ENCODE peak calls at places on chromosomes 6 and 20, in five cellular contexts. One of them, this sample, is unnamed.

GRCh38 chr6:133953634-133954415 is 801 bp downstream of the TBPL1 start:
- DNase-seq in BJ: no peak
- DNase-seq in uterus: no peak
- DNase-seq in RKO: peak
- DNase-seq in aorta: no peak
- DNase-seq in this sample: no peak

GRCh38 chr6:77403424-77403823 is 59.9 kb downstream of the HTR1B start:
- DNase-seq in BJ: peak
- DNase-seq in uterus: no peak
- DNase-seq in RKO: peak
- DNase-seq in aorta: no peak
- DNase-seq in this sample: no peak

GRCh38 chr6:56752534-56752933 is 109.8 kb upstream of the DST start:
- DNase-seq in BJ: no peak
- DNase-seq in uterus: no peak
- DNase-seq in RKO: no peak
- DNase-seq in aorta: no peak
- DNase-seq in this sample: no peak

GRCh38 chr20:52082612-52083011 is 109.0 kb downstream of the ZFP64 start:
- DNase-seq in BJ: no peak
- DNase-seq in uterus: no peak
- DNase-seq in RKO: no peak
- DNase-seq in aorta: no peak
- DNase-seq in this sample: no peak

GRCh38 chr6:9233686-9234085 is 798.3 kb upstream of the SLC35B3 start:
- DNase-seq in BJ: no peak
- DNase-seq in uterus: no peak
- DNase-seq in RKO: no peak
- DNase-seq in aorta: no peak
- DNase-seq in this sample: no peak

GRCh38 chr6:13992417-13993055 is 67.8 kb downstream of the RNF182 start:
- DNase-seq in BJ: no peak
- DNase-seq in uterus: no peak
- DNase-seq in RKO: peak
- DNase-seq in aorta: no peak
- DNase-seq in this sample: no peak

GRCh38 chr6:149458196-149458595 is 26.6 kb downstream of the ZC3H12D start:
- DNase-seq in BJ: no peak
- DNase-seq in uterus: no peak
- DNase-seq in RKO: no peak
- DNase-seq in aorta: no peak
- DNase-seq in this sample: no peak

GRCh38 chr20:50172347-50173013 is 18.1 kb upstream of the CEBPB start:
- DNase-seq in BJ: no peak
- DNase-seq in uterus: peak
- DNase-seq in RKO: peak
- DNase-seq in aorta: peak
- DNase-seq in this sample: peak

GRCh38 chr20:41447026-41447425 is 80.4 kb upstream of the EMILIN3 start:
- DNase-seq in BJ: no peak
- DNase-seq in uterus: no peak
- DNase-seq in RKO: no peak
- DNase-seq in aorta: no peak
- DNase-seq in this sample: no peak

GRCh38 chr6:7296602-7297001 is 16.4 kb downstream of the SSR1 start:
- DNase-seq in BJ: no peak
- DNase-seq in uterus: no peak
- DNase-seq in RKO: no peak
- DNase-seq in aorta: no peak
- DNase-seq in this sample: no peak

GRCh38 chr20:57443866-57444265 is 52.7 kb downstream of the RBM38 start:
- DNase-seq in BJ: no peak
- DNase-seq in uterus: no peak
- DNase-seq in RKO: no peak
- DNase-seq in aorta: no peak
- DNase-seq in this sample: no peak

GRCh38 chr20:9518776-9519175 is 4.4 kb downstream of the LAMP5 start:
- DNase-seq in BJ: no peak
- DNase-seq in uterus: no peak
- DNase-seq in RKO: no peak
- DNase-seq in aorta: no peak
- DNase-seq in this sample: no peak

GRCh38 chr20:22438926-22439325 is 145.4 kb downstream of the FOXA2 start:
- DNase-seq in BJ: no peak
- DNase-seq in uterus: no peak
- DNase-seq in RKO: peak
- DNase-seq in aorta: no peak
- DNase-seq in this sample: no peak

GRCh38 chr20:51906049-51906448 is 103.7 kb upstream of the SALL4 start:
- DNase-seq in BJ: no peak
- DNase-seq in uterus: no peak
- DNase-seq in RKO: no peak
- DNase-seq in aorta: no peak
- DNase-seq in this sample: no peak

GRCh38 chr6:90088009-90088408 is 193.7 kb downstream of the GJA10 start:
- DNase-seq in BJ: peak
- DNase-seq in uterus: no peak
- DNase-seq in RKO: no peak
- DNase-seq in aorta: no peak
- DNase-seq in this sample: peak

GRCh38 chr6:155117266-155117665 is 122.2 kb downstream of the TIAM2 start:
- DNase-seq in BJ: peak
- DNase-seq in uterus: no peak
- DNase-seq in RKO: no peak
- DNase-seq in aorta: no peak
- DNase-seq in this sample: peak

GRCh38 chr6:159633196-159633595 is 59.8 kb downstream of the SOD2 start:
- DNase-seq in BJ: no peak
- DNase-seq in uterus: no peak
- DNase-seq in RKO: peak
- DNase-seq in aorta: no peak
- DNase-seq in this sample: no peak

GRCh38 chr6:87197547-87197946 is 42.2 kb downstream of the ZNF292 start:
- DNase-seq in BJ: no peak
- DNase-seq in uterus: no peak
- DNase-seq in RKO: no peak
- DNase-seq in aorta: no peak
- DNase-seq in this sample: no peak

GRCh38 chr6:154805288-154805911 is 72.2 kb downstream of the SCAF8 start:
- DNase-seq in BJ: no peak
- DNase-seq in uterus: no peak
- DNase-seq in RKO: peak
- DNase-seq in aorta: no peak
- DNase-seq in this sample: peak

GRCh38 chr6:102407886-102408741 is 1014.6 kb downstream of the GRIK2 start:
- DNase-seq in BJ: no peak
- DNase-seq in uterus: no peak
- DNase-seq in RKO: peak
- DNase-seq in aorta: no peak
- DNase-seq in this sample: no peak

This sample was measured in SW480.